ENCODE peak calls at places on chromosomes 7 and 10, in four cellular contexts. One of them, this sample, is unnamed.

GRCh38 chr7:2433713-2434550 is 30.5 kb downstream of the CHST12 start:
- DNase-seq in HFF-Myc: no peak
- DNase-seq in neural progenitor cell: no peak
- DNase-seq in GM06990: no peak
- DNase-seq in this sample: no peak

GRCh38 chr7:130353196-130353595 is 8.6 kb downstream of the CPA5 start:
- DNase-seq in HFF-Myc: no peak
- DNase-seq in neural progenitor cell: no peak
- DNase-seq in GM06990: no peak
- DNase-seq in this sample: no peak

GRCh38 chr10:62916157-62916603 is 100.0 kb upstream of the EGR2 start:
- DNase-seq in HFF-Myc: no peak
- DNase-seq in neural progenitor cell: no peak
- DNase-seq in GM06990: no peak
- DNase-seq in this sample: no peak

GRCh38 chr7:351256-351655 is 61.3 kb downstream of the FOXL3 start:
- DNase-seq in HFF-Myc: no peak
- DNase-seq in neural progenitor cell: no peak
- DNase-seq in GM06990: no peak
- DNase-seq in this sample: no peak

GRCh38 chr10:24897326-24897926 is 55.0 kb downstream of the PRTFDC1 start:
- DNase-seq in HFF-Myc: no peak
- DNase-seq in neural progenitor cell: no peak
- DNase-seq in GM06990: no peak
- DNase-seq in this sample: no peak

GRCh38 chr7:29976673-29977072 is 12.9 kb downstream of the SCRN1 start:
- DNase-seq in HFF-Myc: no peak
- DNase-seq in neural progenitor cell: no peak
- DNase-seq in GM06990: no peak
- DNase-seq in this sample: no peak

GRCh38 chr7:22082886-22083710 is 137.4 kb upstream of the CDCA7L start:
- DNase-seq in HFF-Myc: peak
- DNase-seq in neural progenitor cell: peak
- DNase-seq in GM06990: peak
- DNase-seq in this sample: no peak

GRCh38 chr10:87656431-87657072 is 3.1 kb upstream of the PAPSS2 start:
- DNase-seq in HFF-Myc: no peak
- DNase-seq in neural progenitor cell: peak
- DNase-seq in GM06990: no peak
- DNase-seq in this sample: no peak

GRCh38 chr7:135748770-135749169 is at the start of gene FAM180A:
- DNase-seq in HFF-Myc: peak
- DNase-seq in neural progenitor cell: no peak
- DNase-seq in GM06990: no peak
- DNase-seq in this sample: no peak

GRCh38 chr10:71527135-71527534 is 130.4 kb downstream of the CDH23 start:
- DNase-seq in HFF-Myc: no peak
- DNase-seq in neural progenitor cell: no peak
- DNase-seq in GM06990: no peak
- DNase-seq in this sample: no peak

GRCh38 chr7:15016726-15017125 is 114.2 kb upstream of the DGKB start:
- DNase-seq in HFF-Myc: no peak
- DNase-seq in neural progenitor cell: no peak
- DNase-seq in GM06990: no peak
- DNase-seq in this sample: no peak

GRCh38 chr7:83161186-83161585 is 1.5 kb downstream of the PCLO start:
- DNase-seq in HFF-Myc: no peak
- DNase-seq in neural progenitor cell: peak
- DNase-seq in GM06990: no peak
- DNase-seq in this sample: no peak

GRCh38 chr10:103966671-103967432 is at the start of gene SLK:
- DNase-seq in HFF-Myc: no peak
- DNase-seq in neural progenitor cell: peak
- DNase-seq in GM06990: peak
- DNase-seq in this sample: no peak

GRCh38 chr7:151051108-151051507 is 2.8 kb downstream of the ASIC3 start:
- DNase-seq in HFF-Myc: no peak
- DNase-seq in neural progenitor cell: peak
- DNase-seq in GM06990: peak
- DNase-seq in this sample: no peak

GRCh38 chr7:1585142-1585981 is 15.5 kb upstream of the PSMG3 start:
- DNase-seq in HFF-Myc: no peak
- DNase-seq in neural progenitor cell: no peak
- DNase-seq in GM06990: no peak
- DNase-seq in this sample: no peak

GRCh38 chr7:80908360-80908797 is 10.5 kb downstream of the SEMA3C start:
- DNase-seq in HFF-Myc: no peak
- DNase-seq in neural progenitor cell: no peak
- DNase-seq in GM06990: no peak
- DNase-seq in this sample: no peak

GRCh38 chr10:16832351-16833080 is 15.3 kb upstream of the RSU1 start:
- DNase-seq in HFF-Myc: peak
- DNase-seq in neural progenitor cell: no peak
- DNase-seq in GM06990: no peak
- DNase-seq in this sample: peak

GRCh38 chr7:138510003-138510402 is 49.9 kb downstream of the TRIM24 start:
- DNase-seq in HFF-Myc: no peak
- DNase-seq in neural progenitor cell: no peak
- DNase-seq in GM06990: no peak
- DNase-seq in this sample: no peak

GRCh38 chr7:149414745-149415390 is 46.0 kb downstream of the ZNF777 start:
- DNase-seq in HFF-Myc: peak
- DNase-seq in neural progenitor cell: peak
- DNase-seq in GM06990: peak
- DNase-seq in this sample: peak

GRCh38 chr7:8442814-8443304 is 9.4 kb downstream of the NXPH1 start:
- DNase-seq in HFF-Myc: no peak
- DNase-seq in neural progenitor cell: peak
- DNase-seq in GM06990: peak
- DNase-seq in this sample: no peak

GRCh38 chr7:121330053-121330833 is 1.4 kb downstream of the WNT16 start:
- DNase-seq in HFF-Myc: no peak
- DNase-seq in neural progenitor cell: peak
- DNase-seq in GM06990: no peak
- DNase-seq in this sample: no peak

GRCh38 chr7:131578602-131579001 is 22.2 kb upstream of the PODXL start:
- DNase-seq in HFF-Myc: no peak
- DNase-seq in neural progenitor cell: peak
- DNase-seq in GM06990: no peak
- DNase-seq in this sample: no peak

GRCh38 chr10:970311-971149 is 17.7 kb upstream of the GTPBP4 start:
- DNase-seq in HFF-Myc: no peak
- DNase-seq in neural progenitor cell: no peak
- DNase-seq in GM06990: no peak
- DNase-seq in this sample: no peak
- H3K4me3 ChIP-seq in HFF-Myc: no peak
- H3K4me3 ChIP-seq in neural progenitor cell: no peak
- H3K4me3 ChIP-seq in GM06990: no peak
- H3K4me3 ChIP-seq in this sample: no peak

DNA sequence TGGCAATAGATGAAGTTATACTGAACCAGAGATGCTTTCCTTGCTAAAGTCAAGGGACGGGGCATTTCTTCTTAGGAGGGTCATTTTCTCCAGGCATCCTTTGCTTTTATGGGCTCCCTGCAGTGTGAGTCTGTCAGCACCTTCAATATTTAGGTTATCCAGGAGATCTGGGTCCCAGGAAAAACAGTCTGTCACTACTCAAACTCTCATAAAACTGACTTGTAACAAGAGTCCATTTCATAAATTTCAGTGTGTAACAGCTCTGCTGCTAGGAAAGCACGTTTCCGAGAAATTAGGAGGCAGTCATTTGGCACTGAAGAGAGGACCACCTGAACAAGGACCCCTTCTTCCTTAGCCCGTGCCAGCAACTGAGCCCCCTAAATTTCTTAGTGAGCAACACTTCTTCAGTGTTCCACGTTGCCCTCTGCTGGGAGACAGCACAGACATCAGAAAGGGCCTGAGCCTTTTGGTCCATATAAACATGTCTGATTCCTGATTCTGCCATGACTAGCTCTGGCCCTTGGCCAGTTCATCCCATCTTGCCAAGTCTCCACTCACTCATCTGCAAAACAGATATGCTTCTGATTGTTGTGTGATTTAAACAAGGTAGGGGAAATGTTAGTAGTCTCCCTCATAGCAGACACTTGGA is 7.2 kb downstream of the GCC1 start:
- DNase-seq in HFF-Myc: no peak
- DNase-seq in neural progenitor cell: peak
- DNase-seq in GM06990: no peak
- DNase-seq in this sample: no peak
- TF ChIP-seq CTCF in HFF-Myc: peak
- TF ChIP-seq CTCF in neural progenitor cell: peak
- TF ChIP-seq CTCF in GM06990: peak
- TF ChIP-seq CTCF in this sample: peak

DNA sequence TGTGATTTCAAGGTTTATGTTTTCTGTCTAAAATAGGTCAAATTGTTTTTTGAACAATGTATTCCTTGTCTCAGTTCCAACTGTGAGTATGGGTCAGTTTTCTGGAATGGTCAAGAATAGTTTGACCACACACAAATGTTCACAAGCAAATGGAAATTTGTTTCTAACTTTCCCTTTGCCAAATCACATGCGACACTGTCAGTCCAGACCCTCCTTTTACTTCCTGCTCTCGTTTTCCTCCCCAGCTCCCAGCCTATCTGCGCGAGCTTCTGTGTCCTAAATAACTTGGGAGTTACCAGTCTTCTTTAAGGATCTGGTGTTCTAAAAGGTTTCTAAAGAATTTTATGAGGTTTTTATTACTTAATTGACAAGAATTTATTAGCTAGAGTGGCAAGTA is 266.0 kb upstream of the KLF6 start:
- DNase-seq in HFF-Myc: no peak
- DNase-seq in neural progenitor cell: no peak
- DNase-seq in GM06990: no peak
- DNase-seq in this sample: no peak
- H3K4me3 ChIP-seq in HFF-Myc: no peak
- H3K4me3 ChIP-seq in neural progenitor cell: no peak
- H3K4me3 ChIP-seq in GM06990: peak
- H3K4me3 ChIP-seq in this sample: no peak

GRCh38 chr7:44348851-44349781 is 23.7 kb upstream of the CAMK2B start:
- DNase-seq in HFF-Myc: no peak
- DNase-seq in neural progenitor cell: peak
- DNase-seq in GM06990: no peak
- DNase-seq in this sample: no peak
- TF ChIP-seq CTCF in HFF-Myc: no peak
- TF ChIP-seq CTCF in neural progenitor cell: peak
- TF ChIP-seq CTCF in GM06990: no peak
- TF ChIP-seq CTCF in this sample: no peak

DNA sequence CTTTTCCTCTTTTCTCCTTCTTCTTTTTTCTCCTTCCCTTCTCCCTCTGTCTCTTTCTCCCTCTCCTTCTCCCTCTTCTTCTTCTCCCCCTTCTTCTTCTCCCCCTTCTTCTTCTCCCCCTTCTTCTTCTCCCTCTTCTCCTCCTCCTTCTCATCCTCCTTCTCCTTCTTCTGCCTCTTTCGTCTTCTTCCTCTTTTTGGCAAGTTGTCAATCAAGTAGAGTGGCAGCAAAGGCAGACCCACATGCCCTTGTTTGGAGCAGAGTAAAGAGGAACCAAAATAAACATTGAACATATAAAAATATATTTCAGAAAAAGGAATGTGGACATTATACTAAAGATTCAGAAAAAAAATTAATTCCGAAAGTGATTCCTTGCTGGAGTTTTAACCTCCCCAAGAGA is 59.6 kb upstream of the ZNF33B start:
- DNase-seq in HFF-Myc: no peak
- DNase-seq in neural progenitor cell: no peak
- DNase-seq in GM06990: no peak
- DNase-seq in this sample: no peak
- H3K4me3 ChIP-seq in HFF-Myc: no peak
- H3K4me3 ChIP-seq in neural progenitor cell: no peak
- H3K4me3 ChIP-seq in GM06990: no peak
- H3K4me3 ChIP-seq in this sample: no peak

GRCh38 chr10:82150123-82150900 is 275.3 kb downstream of the NRG3 start:
- DNase-seq in HFF-Myc: no peak
- DNase-seq in neural progenitor cell: peak
- DNase-seq in GM06990: no peak
- DNase-seq in this sample: no peak
- TF ChIP-seq CTCF in HFF-Myc: no peak
- TF ChIP-seq CTCF in neural progenitor cell: peak
- TF ChIP-seq CTCF in GM06990: peak
- TF ChIP-seq CTCF in this sample: no peak

DNA sequence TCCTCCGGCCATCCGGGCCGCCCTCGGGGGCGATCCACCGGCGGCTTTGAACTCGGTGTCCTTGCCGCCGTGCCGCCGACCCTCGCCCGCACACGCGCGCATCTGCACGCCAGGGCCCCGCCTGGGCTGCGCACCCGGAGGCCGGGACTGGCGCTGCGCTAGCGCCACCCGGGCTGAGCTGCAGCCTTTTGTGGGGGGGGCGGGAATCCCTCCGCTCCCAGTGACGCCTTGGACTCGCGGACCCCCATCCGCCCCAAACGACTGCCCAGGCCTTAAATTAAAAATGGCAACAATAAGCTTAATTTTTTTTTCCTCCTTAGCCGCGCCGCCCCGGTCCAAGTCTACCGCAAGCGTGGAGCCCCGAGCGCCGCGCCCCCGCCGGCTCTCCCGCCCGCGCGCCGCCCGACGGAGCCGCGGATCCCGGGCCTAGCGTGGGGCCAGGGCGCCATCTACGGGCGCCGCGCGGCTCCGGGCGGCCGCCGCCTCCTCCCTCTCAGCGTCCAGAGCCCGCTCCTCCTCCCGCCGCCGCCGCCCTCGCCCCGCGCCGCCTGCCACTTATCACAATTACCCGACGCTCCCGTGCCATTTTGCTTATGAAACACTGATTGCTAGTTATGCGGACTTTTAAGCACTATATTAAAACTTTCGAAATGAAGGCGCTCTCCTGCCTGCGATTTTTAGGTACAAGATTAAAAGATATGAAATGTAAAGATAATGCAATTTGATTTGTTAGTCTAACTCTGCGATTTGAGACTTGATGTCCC is 7.5 kb upstream of the EBF3 start:
- DNase-seq in HFF-Myc: no peak
- DNase-seq in neural progenitor cell: peak
- DNase-seq in GM06990: peak
- DNase-seq in this sample: no peak
- H3K4me3 ChIP-seq in HFF-Myc: no peak
- H3K4me3 ChIP-seq in neural progenitor cell: peak
- H3K4me3 ChIP-seq in GM06990: no peak
- H3K4me3 ChIP-seq in this sample: no peak

This sample was measured in AG04449.